ENCODE peak calls at places on chromosomes 5 and 9, in ten cellular contexts. One of them, this sample, is unnamed.

GRCh38 chr5:35009657-35010056 is 38.1 kb downstream of the AGXT2 start:
- DNase-seq in tibial nerve: no peak
- DNase-seq in GM06990: no peak
- DNase-seq in OCI-LY7: no peak
- DNase-seq in spleen: no peak
- DNase-seq in choroid plexus epithelial cell: peak
- DNase-seq in GM12864: no peak
- DNase-seq in GM12865: no peak
- DNase-seq in IMR-90: peak
- DNase-seq in psoas muscle: no peak
- DNase-seq in this sample: no peak

GRCh38 chr5:140243855-140244254 is 59.0 kb downstream of the PFDN1 start:
- DNase-seq in GM06990: no peak
- DNase-seq in GM12864: no peak
- DNase-seq in tibial nerve: no peak
- DNase-seq in OCI-LY7: no peak
- DNase-seq in IMR-90: no peak
- DNase-seq in GM12865: no peak
- DNase-seq in psoas muscle: no peak
- DNase-seq in choroid plexus epithelial cell: no peak
- DNase-seq in spleen: no peak
- DNase-seq in this sample: no peak

GRCh38 chr9:128685022-128685332 is 4.0 kb upstream of the SET start:
- DNase-seq in spleen: no peak
- DNase-seq in OCI-LY7: peak
- DNase-seq in IMR-90: no peak
- DNase-seq in psoas muscle: no peak
- DNase-seq in choroid plexus epithelial cell: peak
- DNase-seq in GM06990: no peak
- DNase-seq in GM12865: no peak
- DNase-seq in GM12864: no peak
- DNase-seq in tibial nerve: no peak
- DNase-seq in this sample: no peak

GRCh38 chr5:178150977-178151734 is 2.5 kb downstream of the NHP2 start:
- DNase-seq in GM06990: no peak
- DNase-seq in GM12864: no peak
- DNase-seq in tibial nerve: no peak
- DNase-seq in spleen: peak
- DNase-seq in OCI-LY7: no peak
- DNase-seq in GM12865: no peak
- DNase-seq in IMR-90: no peak
- DNase-seq in psoas muscle: no peak
- DNase-seq in choroid plexus epithelial cell: peak
- DNase-seq in this sample: no peak

GRCh38 chr9:72365525-72366256 is 683 bp upstream of the ZFAND5 start:
- DNase-seq in GM12864: peak
- DNase-seq in IMR-90: peak
- DNase-seq in OCI-LY7: peak
- DNase-seq in psoas muscle: peak
- DNase-seq in choroid plexus epithelial cell: peak
- DNase-seq in GM06990: peak
- DNase-seq in spleen: peak
- DNase-seq in tibial nerve: peak
- DNase-seq in GM12865: peak
- DNase-seq in this sample: peak

GRCh38 chr5:17282283-17283120 is 65.1 kb downstream of the BASP1 start:
- DNase-seq in spleen: peak
- DNase-seq in tibial nerve: no peak
- DNase-seq in psoas muscle: no peak
- DNase-seq in GM12864: peak
- DNase-seq in GM06990: peak
- DNase-seq in IMR-90: no peak
- DNase-seq in OCI-LY7: peak
- DNase-seq in GM12865: peak
- DNase-seq in choroid plexus epithelial cell: peak
- DNase-seq in this sample: no peak

GRCh38 chr5:144460608-144461007 is 289.9 kb downstream of the KCTD16 start:
- DNase-seq in GM12865: no peak
- DNase-seq in OCI-LY7: no peak
- DNase-seq in tibial nerve: no peak
- DNase-seq in spleen: no peak
- DNase-seq in psoas muscle: no peak
- DNase-seq in choroid plexus epithelial cell: no peak
- DNase-seq in GM06990: no peak
- DNase-seq in GM12864: no peak
- DNase-seq in IMR-90: no peak
- DNase-seq in this sample: peak

GRCh38 chr5:10434392-10434791 is 7.3 kb upstream of the ROPN1L start:
- DNase-seq in spleen: no peak
- DNase-seq in GM12865: no peak
- DNase-seq in GM12864: no peak
- DNase-seq in OCI-LY7: no peak
- DNase-seq in tibial nerve: no peak
- DNase-seq in choroid plexus epithelial cell: peak
- DNase-seq in psoas muscle: no peak
- DNase-seq in GM06990: no peak
- DNase-seq in IMR-90: peak
- DNase-seq in this sample: peak

GRCh38 chr5:15322426-15322825 is 177.6 kb upstream of the FBXL7 start:
- DNase-seq in OCI-LY7: no peak
- DNase-seq in GM12865: no peak
- DNase-seq in spleen: no peak
- DNase-seq in IMR-90: no peak
- DNase-seq in tibial nerve: no peak
- DNase-seq in GM06990: no peak
- DNase-seq in GM12864: no peak
- DNase-seq in choroid plexus epithelial cell: no peak
- DNase-seq in psoas muscle: no peak
- DNase-seq in this sample: no peak

GRCh38 chr9:96417610-96418073 is 528 bp downstream of the ZNF367 start:
- DNase-seq in psoas muscle: no peak
- DNase-seq in GM12864: no peak
- DNase-seq in spleen: peak
- DNase-seq in tibial nerve: no peak
- DNase-seq in GM06990: no peak
- DNase-seq in OCI-LY7: no peak
- DNase-seq in GM12865: no peak
- DNase-seq in choroid plexus epithelial cell: no peak
- DNase-seq in IMR-90: no peak
- DNase-seq in this sample: no peak

GRCh38 chr5:64971538-64971937 is 202.8 kb downstream of the CWC27 start:
- DNase-seq in GM12865: peak
- DNase-seq in IMR-90: peak
- DNase-seq in OCI-LY7: peak
- DNase-seq in GM12864: no peak
- DNase-seq in spleen: no peak
- DNase-seq in GM06990: no peak
- DNase-seq in psoas muscle: no peak
- DNase-seq in tibial nerve: no peak
- DNase-seq in choroid plexus epithelial cell: peak
- DNase-seq in this sample: no peak

GRCh38 chr5:43616535-43616934 is 13.6 kb downstream of the NNT start:
- DNase-seq in OCI-LY7: no peak
- DNase-seq in IMR-90: peak
- DNase-seq in tibial nerve: no peak
- DNase-seq in GM06990: no peak
- DNase-seq in spleen: no peak
- DNase-seq in GM12864: no peak
- DNase-seq in choroid plexus epithelial cell: peak
- DNase-seq in GM12865: no peak
- DNase-seq in psoas muscle: no peak
- DNase-seq in this sample: no peak

GRCh38 chr5:133325834-133326233 is 274.0 kb downstream of the HSPA4 start:
- DNase-seq in GM06990: no peak
- DNase-seq in tibial nerve: no peak
- DNase-seq in IMR-90: no peak
- DNase-seq in OCI-LY7: no peak
- DNase-seq in GM12865: no peak
- DNase-seq in choroid plexus epithelial cell: no peak
- DNase-seq in GM12864: no peak
- DNase-seq in spleen: no peak
- DNase-seq in psoas muscle: no peak
- DNase-seq in this sample: no peak

GRCh38 chr5:63963080-63963735 is 963 bp upstream of the HTR1A start:
- DNase-seq in psoas muscle: no peak
- DNase-seq in tibial nerve: no peak
- DNase-seq in GM12865: peak
- DNase-seq in GM06990: no peak
- DNase-seq in choroid plexus epithelial cell: peak
- DNase-seq in GM12864: peak
- DNase-seq in spleen: no peak
- DNase-seq in OCI-LY7: peak
- DNase-seq in IMR-90: peak
- DNase-seq in this sample: peak

GRCh38 chr5:110262754-110263153 is 463.7 kb downstream of the TMEM232 start:
- DNase-seq in choroid plexus epithelial cell: no peak
- DNase-seq in tibial nerve: no peak
- DNase-seq in IMR-90: no peak
- DNase-seq in OCI-LY7: no peak
- DNase-seq in psoas muscle: no peak
- DNase-seq in GM06990: no peak
- DNase-seq in GM12864: no peak
- DNase-seq in spleen: no peak
- DNase-seq in GM12865: no peak
- DNase-seq in this sample: peak

GRCh38 chr9:92631452-92632211 is 38.3 kb downstream of the IPPK start:
- DNase-seq in OCI-LY7: no peak
- DNase-seq in GM06990: no peak
- DNase-seq in psoas muscle: no peak
- DNase-seq in IMR-90: no peak
- DNase-seq in tibial nerve: no peak
- DNase-seq in choroid plexus epithelial cell: peak
- DNase-seq in GM12864: no peak
- DNase-seq in spleen: no peak
- DNase-seq in GM12865: no peak
- DNase-seq in this sample: peak

GRCh38 chr9:124291801-124292396 is 34.1 kb downstream of the NEK6 start:
- DNase-seq in OCI-LY7: peak
- DNase-seq in choroid plexus epithelial cell: peak
- DNase-seq in tibial nerve: no peak
- DNase-seq in GM12864: no peak
- DNase-seq in spleen: peak
- DNase-seq in IMR-90: no peak
- DNase-seq in psoas muscle: no peak
- DNase-seq in GM12865: peak
- DNase-seq in GM06990: peak
- DNase-seq in this sample: no peak

GRCh38 chr9:75230469-75230868 is 142.2 kb downstream of the OSTF1 start:
- DNase-seq in GM06990: no peak
- DNase-seq in IMR-90: no peak
- DNase-seq in GM12865: no peak
- DNase-seq in psoas muscle: no peak
- DNase-seq in OCI-LY7: no peak
- DNase-seq in choroid plexus epithelial cell: no peak
- DNase-seq in tibial nerve: no peak
- DNase-seq in GM12864: no peak
- DNase-seq in spleen: no peak
- DNase-seq in this sample: no peak

GRCh38 chr5:42301349-42301748 is 121.9 kb upstream of the GHR start:
- DNase-seq in IMR-90: no peak
- DNase-seq in OCI-LY7: no peak
- DNase-seq in GM12865: no peak
- DNase-seq in tibial nerve: no peak
- DNase-seq in GM06990: no peak
- DNase-seq in spleen: no peak
- DNase-seq in GM12864: no peak
- DNase-seq in psoas muscle: no peak
- DNase-seq in choroid plexus epithelial cell: no peak
- DNase-seq in this sample: no peak

DNA sequence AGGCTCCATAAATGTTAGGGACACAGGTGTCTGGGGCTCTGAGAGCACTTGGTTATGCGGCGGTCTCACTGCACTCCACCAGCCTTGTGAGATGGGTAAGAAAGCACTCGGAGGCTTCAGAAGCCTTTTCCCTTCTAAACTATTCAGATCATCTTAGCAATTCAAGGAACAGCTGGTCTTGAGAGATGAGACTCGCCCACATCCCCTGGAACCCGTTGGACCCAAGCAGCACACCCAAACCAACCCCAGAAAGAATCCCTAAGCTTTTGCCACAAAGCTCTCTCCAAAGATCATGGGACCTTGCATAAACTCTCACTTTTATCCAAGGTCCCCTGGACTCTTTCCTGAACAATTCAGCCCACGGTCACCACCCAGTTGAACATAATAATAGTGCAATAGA is 90.2 kb downstream of the RAPGEF1 start:
- DNase-seq in tibial nerve: no peak
- DNase-seq in psoas muscle: no peak
- DNase-seq in OCI-LY7: no peak
- DNase-seq in GM06990: no peak
- DNase-seq in IMR-90: no peak
- DNase-seq in choroid plexus epithelial cell: no peak
- DNase-seq in GM12865: no peak
- DNase-seq in GM12864: no peak
- DNase-seq in spleen: no peak
- DNase-seq in this sample: no peak
- H3K4me3 ChIP-seq in tibial nerve: no peak
- H3K4me3 ChIP-seq in psoas muscle: peak
- H3K4me3 ChIP-seq in OCI-LY7: no peak
- H3K4me3 ChIP-seq in GM06990: no peak
- H3K4me3 ChIP-seq in IMR-90: no peak
- H3K4me3 ChIP-seq in choroid plexus epithelial cell: no peak
- H3K4me3 ChIP-seq in GM12865: no peak
- H3K4me3 ChIP-seq in GM12864: no peak
- H3K4me3 ChIP-seq in spleen: no peak
- H3K4me3 ChIP-seq in this sample: no peak

GRCh38 chr9:89592963-89593775 is 11.6 kb upstream of the GADD45G start:
- DNase-seq in choroid plexus epithelial cell: peak
- DNase-seq in GM12864: no peak
- DNase-seq in spleen: no peak
- DNase-seq in tibial nerve: no peak
- DNase-seq in GM12865: no peak
- DNase-seq in GM06990: no peak
- DNase-seq in OCI-LY7: no peak
- DNase-seq in IMR-90: peak
- DNase-seq in psoas muscle: no peak
- DNase-seq in this sample: peak
- TF ChIP-seq CTCF in choroid plexus epithelial cell: peak
- TF ChIP-seq CTCF in GM12864: no peak
- TF ChIP-seq CTCF in spleen: no peak
- TF ChIP-seq CTCF in tibial nerve: no peak
- TF ChIP-seq CTCF in GM12865: no peak
- TF ChIP-seq CTCF in GM06990: no peak
- TF ChIP-seq CTCF in OCI-LY7: no peak
- TF ChIP-seq CTCF in IMR-90: peak
- TF ChIP-seq CTCF in psoas muscle: no peak
- TF ChIP-seq CTCF in this sample: no peak

GRCh38 chr5:2291146-2291840 is 408.6 kb upstream of the IRX4 start:
- DNase-seq in choroid plexus epithelial cell: no peak
- DNase-seq in tibial nerve: no peak
- DNase-seq in IMR-90: no peak
- DNase-seq in spleen: no peak
- DNase-seq in GM12865: no peak
- DNase-seq in psoas muscle: no peak
- DNase-seq in GM12864: no peak
- DNase-seq in GM06990: no peak
- DNase-seq in OCI-LY7: no peak
- DNase-seq in this sample: no peak
- H3K4me3 ChIP-seq in choroid plexus epithelial cell: no peak
- H3K4me3 ChIP-seq in tibial nerve: no peak
- H3K4me3 ChIP-seq in IMR-90: no peak
- H3K4me3 ChIP-seq in spleen: no peak
- H3K4me3 ChIP-seq in GM12865: no peak
- H3K4me3 ChIP-seq in psoas muscle: no peak
- H3K4me3 ChIP-seq in GM12864: no peak
- H3K4me3 ChIP-seq in GM06990: no peak
- H3K4me3 ChIP-seq in OCI-LY7: no peak
- H3K4me3 ChIP-seq in this sample: no peak

GRCh38 chr5:152593388-152593787 is 188.3 kb upstream of the NMUR2 start:
- DNase-seq in GM06990: no peak
- DNase-seq in choroid plexus epithelial cell: no peak
- DNase-seq in GM12865: peak
- DNase-seq in tibial nerve: no peak
- DNase-seq in spleen: no peak
- DNase-seq in IMR-90: no peak
- DNase-seq in GM12864: no peak
- DNase-seq in OCI-LY7: peak
- DNase-seq in psoas muscle: no peak
- DNase-seq in this sample: no peak
- TF ChIP-seq CTCF in GM06990: peak
- TF ChIP-seq CTCF in choroid plexus epithelial cell: no peak
- TF ChIP-seq CTCF in GM12865: peak
- TF ChIP-seq CTCF in tibial nerve: no peak
- TF ChIP-seq CTCF in spleen: no peak
- TF ChIP-seq CTCF in IMR-90: no peak
- TF ChIP-seq CTCF in GM12864: no peak
- TF ChIP-seq CTCF in OCI-LY7: peak
- TF ChIP-seq CTCF in psoas muscle: no peak
- TF ChIP-seq CTCF in this sample: no peak